ENCODE peak calls at places on chromosomes 12 and 14, in six cellular contexts. K is stimulated activated naive CD8-positive, alpha-beta T cell treated with anti-CD3 and anti-CD28 coated beads, Interleukin-15, Interleukin-2, amounts not matched to agents 100 U/mL and 50 U/mL, for 24 hours; C is stimulated activated CD8-positive, alpha-beta memory T cell treated with anti-CD3 and anti-CD28 coated beads, Interleukin-7, amount 100 ng/mL, for 1 hour; U is GM03348; V is skeletal muscle cell; I is pancreas. E is an unnamed sample.

GRCh38 chr12:52964556-52965336 is 15.8 kb downstream of the KRT18 start:
- DNase-seq in C (no peak), V (no peak), K (no peak), U (no peak), I (no peak), E (no peak)

GRCh38 chr12:100573499-100574261 is at the start of gene GAS2L3:
- DNase-seq in K (peak; percentile 71), U (peak; percentile 97), V (peak; percentile 39), C (peak; percentile 4), I (peak; percentile 95), E (peak; percentile 92)

GRCh38 chr12:66900616-66901015 is 221.7 kb upstream of the GRIP1 start:
- DNase-seq in U (no peak), I (no peak), K (no peak), C (no peak), V (no peak), E (no peak)

GRCh38 chr12:54371328-54372112 is 7.2 kb upstream of the GPR84 start:
- DNase-seq in I (peak; percentile 86), V (no peak), C (no peak), U (no peak), K (no peak), E (peak; percentile 82)

GRCh38 chr12:78473136-78473535 is 391.4 kb upstream of the SYT1 start:
- DNase-seq in V (peak; percentile 31), U (peak; percentile 2), K (no peak), I (no peak), C (no peak), E (no peak)

GRCh38 chr14:59275668-59276067 is 87.2 kb downstream of the DAAM1 start:
- DNase-seq in V (peak; percentile 78), U (peak; percentile 64), I (no peak), C (no peak), K (no peak), E (no peak)

GRCh38 chr12:12072064-12072760 is 1.5 kb downstream of the BCL2L14 start:
- DNase-seq in K (peak; percentile 11), I (peak; percentile 82), C (no peak), U (no peak), V (no peak), E (no peak)

GRCh38 chr12:26126340-26127284 is 1.8 kb upstream of the BHLHE41 start:
- DNase-seq in V (peak; percentile 49), C (no peak), K (peak; percentile 62), I (peak; percentile 93), U (peak; percentile 94), E (peak; percentile 89)

E was measured in left cardiac atrium.